ENCODE peak calls at places on chromosomes 4 and X, in eight cellular contexts. P is upper lobe of left lung, I is H9, N is SJCRH30, V is stomach, R is fibroblast of lung, S is breast epithelium, Y is PC-9. K is an unnamed sample. For H3K4me1, the result is how much of the 10 kb centered on the place peaks cover.

GRCh38 chr4:92447265-92447905 is 143.6 kb downstream of the GRID2 start:
- DNase-seq in V (no peak), S (no peak), I (no peak), R (peak), N (no peak), Y (no peak), P (no peak), K (no peak)

GRCh38 chrX:69229436-69229835 is 64.2 kb upstream of the PJA1 start:
- DNase-seq in P (no peak), R (peak), V (no peak), I (no peak), S (no peak), Y (no peak), N (no peak), K (no peak)

GRCh38 chrX:1462596-1463251 is 10.0 kb upstream of the ASMTL start:
- DNase-seq in R (peak), Y (no peak), S (no peak), N (no peak), V (peak), I (no peak), P (no peak), K (peak)

GRCh38 chr4:92387459-92388069 is 83.8 kb downstream of the GRID2 start:
- DNase-seq in N (peak), R (peak), I (no peak), V (no peak), P (no peak), S (no peak), Y (no peak), K (no peak)

GRCh38 chrX:17373337-17373736 is 1.7 kb upstream of the NHS start:
- DNase-seq in S (no peak), N (no peak), Y (no peak), V (no peak), P (no peak), R (no peak), I (no peak), K (no peak)

GRCh38 chrX:101230636-101231035 is 11.1 kb downstream of the DRP2 start:
- DNase-seq in I (no peak), S (no peak), R (peak), N (no peak), V (no peak), Y (no peak), P (no peak), K (no peak)

GRCh38 chr4:2691952-2692435 is 64.1 kb downstream of the TNIP2 start:
- DNase-seq in V (no peak), P (no peak), R (no peak), N (peak), Y (no peak), S (no peak), I (no peak), K (no peak)

GRCh38 chr4:23022032-23022431 is 329.3 kb downstream of the GBA3 start:
- DNase-seq in P (no peak), Y (peak), S (peak), V (no peak), N (no peak), R (peak), I (no peak), K (no peak)

GRCh38 chrX:151393514-151393913 is 3.5 kb upstream of the VMA21 start:
- DNase-seq in N (no peak), R (no peak), V (no peak), P (no peak), S (no peak), Y (no peak), I (peak), K (no peak)

GRCh38 chr4:3385719-3386440 is 55.9 kb upstream of the HGFAC start:
- DNase-seq in P (peak), N (no peak), I (no peak), S (peak), V (no peak), Y (no peak), R (no peak), K (no peak)

GRCh38 chr4:16991455-16991854 is 93.0 kb upstream of the LDB2 start:
- DNase-seq in R (no peak), S (no peak), V (no peak), P (no peak), Y (no peak), N (no peak), I (peak), K (no peak)
- H3K4me1 ChIP-seq in R (under half), S (under half), V (under half), P (under half), Y (under half), N (under half), I (under half), K (under half)

DNA sequence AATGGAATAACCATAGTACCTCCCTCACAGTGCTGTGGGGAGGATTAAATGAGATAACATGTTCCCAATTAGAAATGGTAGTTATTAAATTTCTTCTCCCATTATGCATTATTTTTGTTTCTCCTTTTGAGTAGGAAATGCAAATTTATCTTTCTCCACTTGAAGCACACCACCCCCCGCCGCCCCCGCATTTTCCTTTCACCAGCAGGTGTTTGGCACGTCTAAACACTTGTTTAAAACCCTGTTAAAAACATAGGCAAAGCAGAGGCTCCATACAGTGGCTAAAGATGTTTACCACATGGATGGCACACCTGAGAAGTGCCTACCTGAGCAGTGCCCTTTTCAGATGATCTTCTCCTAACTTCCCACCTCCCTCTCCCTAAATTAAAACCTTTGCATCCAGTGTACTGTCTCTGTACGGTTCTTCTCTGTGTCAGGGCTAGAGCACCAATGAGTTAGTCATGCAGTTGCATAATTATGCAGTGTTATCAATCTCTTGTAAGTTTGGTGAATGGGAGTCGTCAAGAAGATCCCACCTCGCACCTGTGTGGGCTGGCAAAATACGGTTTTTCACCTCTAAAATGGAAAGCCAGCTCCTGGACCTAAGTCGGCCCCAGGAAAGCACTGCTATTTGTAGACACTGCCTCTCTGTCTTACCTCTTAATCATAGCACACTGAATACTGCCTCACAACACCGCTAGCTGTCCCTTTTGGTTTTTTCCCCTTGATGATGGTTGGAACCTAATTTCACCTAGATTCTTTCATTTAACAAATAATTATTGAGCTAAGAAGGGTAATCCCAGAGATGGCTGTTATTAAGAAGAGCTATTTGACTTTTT is 122.0 kb downstream of the CT47B1 start:
- DNase-seq in R (no peak), P (no peak), Y (no peak), I (no peak), S (no peak), V (no peak), N (no peak), K (no peak)
- H3K27ac ChIP-seq in R (no peak), P (no peak), Y (no peak), I (no peak), S (no peak), V (no peak), N (no peak), K (no peak)

DNA sequence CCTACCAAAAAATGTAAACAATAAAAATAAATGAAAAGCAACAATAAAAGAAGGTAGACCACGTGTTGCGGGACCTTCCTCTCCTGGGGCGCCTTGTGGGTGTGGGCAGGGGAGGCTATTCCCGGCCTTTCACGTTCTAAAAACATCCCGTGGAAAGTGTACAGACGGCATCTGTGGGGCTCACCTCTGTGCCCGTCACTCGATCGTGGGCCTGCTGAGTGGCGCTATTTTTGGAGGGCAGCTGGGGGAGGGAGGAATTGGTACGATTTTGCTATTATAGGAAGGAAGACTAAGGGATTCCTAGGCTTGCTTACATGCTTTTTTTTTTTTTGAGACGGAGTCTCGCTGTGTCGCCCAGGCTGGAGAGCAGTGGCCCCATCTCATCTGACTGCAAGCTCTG is 13.6 kb upstream of the PPP2R3B start:
- DNase-seq in N (no peak), P (no peak), S (no peak), Y (no peak), V (no peak), I (no peak), R (no peak), K (no peak)
- H3K4me1 ChIP-seq in N (under half), P (under half), S (under half), Y (under half), V (under half), I (under half), R (under half), K (under half)

DNA sequence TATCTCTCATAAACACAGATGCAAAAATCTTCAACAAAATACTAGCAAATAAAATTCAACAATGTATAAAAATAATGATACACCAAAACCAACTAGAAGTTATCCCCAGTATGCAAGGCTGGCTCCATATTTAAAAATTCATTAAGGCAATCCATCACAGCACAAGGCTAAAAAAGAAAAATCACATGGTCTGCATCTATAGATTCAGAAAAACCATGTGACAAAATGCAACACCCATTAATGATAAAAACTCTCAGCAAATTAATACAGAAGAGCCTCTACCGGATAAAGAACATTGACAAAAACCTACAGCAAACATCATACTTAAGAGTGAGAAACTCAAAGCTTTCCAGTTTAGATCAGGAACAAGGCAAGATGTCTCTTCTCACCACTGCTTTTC is 182.6 kb downstream of the COL25A1 start:
- DNase-seq in I (no peak), N (no peak), P (no peak), R (no peak), Y (no peak), S (no peak), V (no peak), K (no peak)
- H3K27ac ChIP-seq in I (no peak), N (no peak), P (no peak), R (no peak), Y (no peak), S (no peak), V (no peak), K (no peak)